ENCODE peak calls at places on chromosomes 4 and X, in eight cellular contexts. W is pancreas, N is PC-3, S is mucosa of descending colon, O is GM12878, P is upper lobe of right lung, U is right atrium auricular region, R is transverse colon. Q is an unnamed sample. For H3K36me3 and H3K4me1, the result is how much of the 10 kb centered on the place peaks cover.

GRCh38 chr4:157664726-157665125 is 444.2 kb downstream of the GRIA2 start:
- DNase-seq in U (no peak), O (no peak), N (peak), P (no peak), W (no peak), R (no peak), S (no peak), Q (no peak)

GRCh38 chr4:38753021-38753806 is 29.6 kb downstream of the TLR10 start:
- DNase-seq in U (peak), N (no peak), S (peak), P (peak), R (peak), W (peak), O (no peak), Q (no peak)

GRCh38 chr4:8726344-8726851 is 133.8 kb downstream of the CPZ start:
- DNase-seq in W (peak), P (peak), O (no peak), R (peak), U (no peak), N (no peak), S (no peak), Q (no peak)

GRCh38 chrX:109889289-109890006 is 113.5 kb upstream of the TMEM164 start:
- DNase-seq in N (peak), P (no peak), U (no peak), S (no peak), O (peak), R (no peak), W (no peak), Q (no peak)

GRCh38 chrX:153667281-153667831 is 6.3 kb downstream of the PNCK start:
- DNase-seq in S (no peak), U (no peak), N (no peak), O (no peak), W (no peak), P (no peak), R (no peak), Q (no peak)

GRCh38 chr4:20172070-20172760 is 79.5 kb upstream of the SLIT2 start:
- DNase-seq in O (no peak), W (no peak), P (no peak), U (no peak), R (no peak), S (no peak), N (no peak), Q (no peak)

GRCh38 chrX:6968231-6968630 is 179.3 kb upstream of the STS start:
- DNase-seq in U (no peak), P (no peak), N (no peak), W (no peak), S (no peak), O (no peak), R (no peak), Q (no peak)

GRCh38 chr4:6916587-6917444 is 7.2 kb downstream of the TBC1D14 start:
- DNase-seq in U (no peak), W (no peak), O (no peak), R (peak), S (peak), N (no peak), P (no peak), Q (peak)

GRCh38 chrX:31240982-31241381 is 169.1 kb upstream of the FTHL17 start:
- DNase-seq in S (no peak), P (no peak), N (no peak), O (no peak), U (no peak), R (no peak), W (no peak), Q (no peak)

GRCh38 chr4:27921236-27921635 is 1060.6 kb downstream of the STIM2 start:
- DNase-seq in S (no peak), O (no peak), P (no peak), N (peak), W (no peak), U (no peak), R (no peak), Q (no peak)

GRCh38 chrX:13489451-13489850 is 80.0 kb upstream of the EGFL6 start:
- DNase-seq in P (peak), S (peak), U (peak), N (peak), R (peak), O (no peak), W (no peak), Q (no peak)

GRCh38 chr4:73456177-73457022 is 20.4 kb downstream of the AFP start:
- DNase-seq in S (no peak), O (no peak), P (no peak), W (no peak), R (no peak), U (no peak), N (no peak), Q (no peak)

GRCh38 chrX:46957299-46957698 is 45.1 kb downstream of the JADE3 start:
- DNase-seq in U (no peak), R (no peak), N (peak), P (no peak), S (no peak), W (no peak), O (no peak), Q (no peak)

GRCh38 chr4:77728420-77728819 is 90.7 kb downstream of the CNOT6L start:
- DNase-seq in W (no peak), O (no peak), P (no peak), N (no peak), S (no peak), R (no peak), U (no peak), Q (no peak)
- H3K36me3 ChIP-seq in W (under half), O (under half), P (half or more), N (under half), S (under half), R (under half), U (under half), Q (half or more)

GRCh38 chr4:122616910-122617596 is 3.8 kb downstream of the IL21 start:
- DNase-seq in P (no peak), R (no peak), S (no peak), O (no peak), U (no peak), N (no peak), W (no peak), Q (no peak)
- H3K4me1 ChIP-seq in P (under half), R (under half), S (under half), O (under half), U (under half), N (under half), W (under half), Q (under half)

DNA sequence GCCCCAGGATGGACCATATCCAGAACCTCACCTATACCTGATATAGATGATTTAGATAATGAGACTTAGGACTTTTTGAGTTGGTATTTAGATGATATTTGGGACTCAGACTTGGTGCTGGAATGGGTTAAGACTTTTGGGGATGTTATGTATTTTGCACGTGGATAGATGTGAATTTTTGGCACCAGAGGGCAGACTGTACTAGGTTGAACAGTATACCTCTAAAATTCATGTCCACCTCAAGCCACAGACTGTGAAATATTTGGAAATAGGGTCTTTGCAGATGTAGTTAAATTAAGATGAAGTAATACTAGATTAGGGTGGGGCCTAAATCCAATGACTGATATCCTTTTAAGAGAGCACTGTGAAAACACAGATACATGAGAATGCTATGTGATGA is 15.6 kb downstream of the RBM41 start:
- DNase-seq in R (no peak), W (no peak), O (no peak), S (no peak), P (no peak), N (peak), U (no peak), Q (no peak)
- TF ChIP-seq CTCF in R (no peak), W (no peak), O (no peak), S (no peak), P (no peak), N (peak), U (no peak), Q (no peak)

DNA sequence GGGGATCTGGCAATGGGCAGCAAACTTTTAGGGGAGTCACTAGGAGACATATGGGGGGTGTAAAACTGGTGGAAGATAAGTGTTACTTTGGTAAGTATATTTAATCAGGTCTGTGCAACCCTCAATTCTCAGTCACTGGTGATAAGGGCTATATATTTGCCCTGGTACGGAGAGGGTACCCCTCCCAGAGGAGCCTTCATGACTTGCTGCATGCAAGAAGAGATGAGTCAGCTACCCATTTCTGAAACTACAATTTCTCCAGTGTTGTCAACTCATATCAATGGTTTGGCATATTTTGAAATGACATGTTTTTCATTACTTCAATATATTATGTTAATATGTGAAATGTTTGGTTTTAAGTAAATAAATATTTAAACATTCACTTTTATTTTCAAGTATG is 14.3 kb downstream of the SMARCAD1 start:
- DNase-seq in N (no peak), U (no peak), O (no peak), W (no peak), R (no peak), P (no peak), S (no peak), Q (no peak)
- H3K36me3 ChIP-seq in N (under half), U (under half), O (under half), W (under half), R (under half), P (under half), S (under half), Q (under half)

GRCh38 chr4:172357006-172357405 is 543.8 kb downstream of the GALNTL6 start:
- DNase-seq in P (no peak), O (no peak), N (no peak), S (no peak), U (no peak), W (no peak), R (no peak), Q (no peak)

GRCh38 chr4:172352351-172352750 is 539.1 kb downstream of the GALNTL6 start:
- DNase-seq in N (no peak), O (no peak), W (no peak), U (no peak), S (no peak), R (no peak), P (no peak), Q (no peak)

GRCh38 chr4:172356002-172356401 is 542.8 kb downstream of the GALNTL6 start:
- DNase-seq in R (no peak), W (no peak), O (no peak), U (no peak), N (no peak), P (no peak), S (no peak), Q (no peak)
- H3K4me1 ChIP-seq in R (under half), W (under half), O (under half), U (under half), N (under half), P (under half), S (under half), Q (under half)

Q was measured in CD8-positive, alpha-beta T cell.